ENCODE peak calls at places on chromosomes 5 and 9, in seven cellular contexts. S is adrenal gland, Q is body of pancreas, O is heart right ventricle, T is lower lobe of right lung, E is upper lobe of left lung, G is OCI-LY7. U is an unnamed sample.
A peak's percentile ranks its signal among the peaks of the same experiment; 100 is the strongest.

GRCh38 chr9:92963831-92964606 is 16.7 kb downstream of the FGD3 start:
- DNase-seq in Q (peak; percentile 38), G (peak; percentile 93), S (no peak), T (peak; percentile 70), O (no peak), E (peak; percentile 71), U (no peak)

GRCh38 chr9:79652598-79652997 is 80.8 kb downstream of the TLE4 start:
- DNase-seq in E (no peak), T (no peak), S (no peak), Q (no peak), G (no peak), O (no peak), U (no peak)

GRCh38 chr5:763998-764781 is 20.3 kb downstream of the ZDHHC11B start:
- DNase-seq in Q (no peak), E (peak; percentile 22), T (peak; percentile 40), S (no peak), O (no peak), G (no peak), U (no peak)

GRCh38 chr5:55918097-55919035 is 67.2 kb downstream of the IL31RA start:
- DNase-seq in Q (no peak), E (no peak), O (no peak), T (no peak), G (no peak), S (peak; percentile 33), U (no peak)

GRCh38 chr5:103774736-103775135 is 212.1 kb upstream of the NUDT12 start:
- DNase-seq in E (no peak), T (no peak), O (no peak), Q (no peak), S (no peak), G (no peak), U (no peak)

GRCh38 chr5:172283862-172284274 is 304 bp upstream of the UBTD2 start:
- DNase-seq in E (peak; percentile 85), Q (peak; percentile 81), O (peak; percentile 89), G (peak; percentile 87), T (peak; percentile 87), S (peak; percentile 80), U (peak; percentile 97)

GRCh38 chr5:7904170-7904569 is 35.2 kb downstream of the MTRR start:
- DNase-seq in O (no peak), G (no peak), S (no peak), Q (no peak), E (no peak), T (no peak), U (peak; percentile 83)

GRCh38 chr9:114694719-114695269 is 12.8 kb upstream of the TEX48 start:
- DNase-seq in O (no peak), Q (no peak), S (no peak), E (no peak), T (no peak), G (no peak), U (no peak)

GRCh38 chr5:179292681-179293080 is 52.6 kb downstream of the ADAMTS2 start:
- DNase-seq in T (no peak), S (no peak), Q (peak; percentile 5), E (no peak), G (no peak), O (no peak), U (no peak)

GRCh38 chr5:80834710-80835109 is 125.5 kb upstream of the RASGRF2 start:
- DNase-seq in T (no peak), S (no peak), E (no peak), O (no peak), Q (no peak), G (no peak), U (no peak)

GRCh38 chr9:107513464-107514092 is 24.0 kb upstream of the KLF4 start:
- DNase-seq in Q (no peak), T (no peak), S (no peak), E (no peak), G (no peak), O (no peak), U (no peak)

GRCh38 chr5:21173526-21173925 is 1185.5 kb upstream of the CDH18 start:
- DNase-seq in E (no peak), T (no peak), G (no peak), Q (no peak), S (no peak), O (no peak), U (no peak)

GRCh38 chr9:72476617-72477375 is 44.6 kb upstream of the TMC1 start:
- DNase-seq in S (no peak), G (no peak), O (no peak), E (peak; percentile 52), Q (peak; percentile 79), T (no peak), U (peak; percentile 94)

GRCh38 chr5:95901676-95902646 is 59.7 kb downstream of the ELL2 start:
- DNase-seq in E (no peak), T (no peak), S (no peak), O (no peak), G (no peak), Q (no peak), U (peak; percentile 63)

GRCh38 chr5:155587458-155587857 is 573.9 kb downstream of the KIF4B start:
- DNase-seq in Q (no peak), T (no peak), G (no peak), O (no peak), E (no peak), S (no peak), U (no peak)

GRCh38 chr5:154849791-154850201 is 607 bp downstream of the FAXDC2 start:
- DNase-seq in O (no peak), S (no peak), T (no peak), G (no peak), E (no peak), Q (no peak), U (no peak)

GRCh38 chr9:107881625-107882300 is 392.2 kb upstream of the KLF4 start:
- DNase-seq in O (no peak), T (no peak), G (no peak), Q (no peak), S (no peak), E (no peak), U (no peak)

GRCh38 chr5:160460377-160461049 is 38.9 kb downstream of the PTTG1 start:
- DNase-seq in T (no peak), E (no peak), O (no peak), S (no peak), G (no peak), Q (no peak), U (no peak)

GRCh38 chr9:87578625-87579024 is 81.0 kb downstream of the DAPK1 start:
- DNase-seq in O (no peak), S (no peak), Q (no peak), T (no peak), G (no peak), E (no peak), U (no peak)

GRCh38 chr5:50463726-50464125 is 22.6 kb upstream of the EMB start:
- DNase-seq in T (no peak), O (no peak), Q (no peak), S (no peak), E (no peak), G (no peak), U (no peak)

GRCh38 chr5:113293068-113293571 is 141.7 kb downstream of the TSSK1B start:
- DNase-seq in E (no peak), T (no peak), G (no peak), S (no peak), Q (no peak), O (no peak), U (peak; percentile 41)

GRCh38 chr9:110543631-110544051 is 35.9 kb downstream of the SVEP1 start:
- DNase-seq in T (no peak), O (peak; percentile 12), Q (peak; percentile 16), E (no peak), G (no peak), S (no peak), U (no peak)

GRCh38 chr5:131794596-131794995 is 2.2 kb downstream of the FNIP1 start:
- DNase-seq in O (no peak), E (peak; percentile 28), S (no peak), Q (no peak), G (peak; percentile 16), T (no peak), U (no peak)

GRCh38 chr5:71701409-71701808 is 17.7 kb upstream of the CARTPT start:
- DNase-seq in E (no peak), O (no peak), G (no peak), S (no peak), Q (no peak), T (no peak), U (no peak)

GRCh38 chr9:133725886-133726285 is 12.3 kb downstream of the SARDH start:
- DNase-seq in S (no peak), Q (no peak), O (no peak), E (peak; percentile 5), G (no peak), T (no peak), U (no peak)

GRCh38 chr5:80656425-80656824 is 1.6 kb upstream of the DHFR start:
- DNase-seq in S (no peak), Q (no peak), O (no peak), E (no peak), T (no peak), G (peak; percentile 36), U (no peak)

GRCh38 chr9:123283048-123283408 is 14.6 kb upstream of the STRBP start:
- DNase-seq in S (no peak), E (no peak), G (no peak), O (no peak), T (no peak), Q (no peak), U (no peak)
- H3K27ac ChIP-seq in S (no peak overlapping the region), E (no peak overlapping the region), G (no peak overlapping the region), O (peak overlapping the region; percentile 73), T (no peak overlapping the region), Q (no peak overlapping the region), U (no peak overlapping the region)

GRCh38 chr5:180799194-180799593 is 3.4 kb downstream of the MGAT1 start:
- DNase-seq in O (no peak), E (no peak), T (no peak), S (no peak), Q (peak; percentile 73), G (no peak), U (no peak)
- TF ChIP-seq CTCF in O (peak; percentile 22), E (peak; percentile 20), T (peak; percentile 29), S (no peak), Q (peak; percentile 60), G (peak; percentile 70), U (no peak)

GRCh38 chr9:105243935-105244273 is 547 bp upstream of the SLC44A1 start:
- DNase-seq in G (no peak), T (no peak), O (no peak), E (no peak), S (no peak), Q (no peak), U (no peak)
- H3K27ac ChIP-seq in G (peak overlapping the region; percentile 62), T (peak overlapping the region; percentile 88), O (peak overlapping the region; percentile 79), E (peak overlapping the region; percentile 89), S (peak overlapping the region; percentile 62), Q (peak overlapping the region; percentile 91), U (peak overlapping the region; percentile 83)

GRCh38 chr5:15691536-15691935 is 191.6 kb downstream of the FBXL7 start:
- DNase-seq in Q (no peak), G (no peak), T (no peak), S (no peak), O (no peak), E (no peak), U (no peak)

GRCh38 chr5:15695171-15695676 is 195.2 kb downstream of the FBXL7 start:
- DNase-seq in Q (no peak), G (no peak), T (no peak), S (no peak), O (no peak), E (peak; percentile 42), U (no peak)

GRCh38 chr5:15693036-15693728 is 193.2 kb downstream of the FBXL7 start:
- DNase-seq in E (no peak), Q (no peak), O (no peak), S (no peak), G (no peak), T (no peak), U (no peak)

GRCh38 chr5:15694694-15695093 is 194.7 kb downstream of the FBXL7 start:
- DNase-seq in G (no peak), Q (no peak), E (no peak), O (no peak), T (no peak), S (no peak), U (no peak)

GRCh38 chr5:15693933-15694332 is 194.0 kb downstream of the FBXL7 start:
- DNase-seq in S (no peak), T (no peak), O (no peak), Q (no peak), E (no peak), G (no peak), U (no peak)
- TF ChIP-seq CTCF in S (no peak), T (no peak), O (no peak), Q (no peak), E (no peak), G (no peak), U (no peak)